ENCODE peak calls at places on chromosomes 5 and 9, in four cellular contexts. N is WTC11, A is HepG2, E is K562. C is an unnamed sample.

GRCh38 chr9:15915711-15916110 is 362.9 kb downstream of the CCDC171 start:
- DNase-seq in A (no peak), E (no peak), N (no peak), C (no peak)

GRCh38 chr9:137266589-137267453 is 10.7 kb upstream of the TOR4A start:
- DNase-seq in E (no peak), A (no peak), N (no peak), C (no peak)

GRCh38 chr9:127213859-127214258 is 50.7 kb upstream of the GARNL3 start:
- DNase-seq in A (no peak), N (no peak), E (no peak), C (no peak)

GRCh38 chr5:80204808-80205614 is 50.8 kb downstream of the SERINC5 start:
- DNase-seq in N (no peak), A (peak), E (peak), C (no peak)

GRCh38 chr9:110891760-110892159 is 146.5 kb downstream of the LPAR1 start:
- DNase-seq in N (no peak), A (no peak), E (no peak), C (no peak)

GRCh38 chr9:89669361-89669842 is 64.6 kb downstream of the GADD45G start:
- DNase-seq in E (no peak), N (no peak), A (peak), C (no peak)

GRCh38 chr5:147971472-147971871 is 65.1 kb upstream of the C5orf46 start:
- DNase-seq in N (no peak), A (no peak), E (no peak), C (no peak)

GRCh38 chr5:129271309-129271708 is 176.8 kb downstream of the ISOC1 start:
- DNase-seq in E (no peak), N (peak), A (no peak), C (no peak)

GRCh38 chr9:137224850-137225694 is at the start of gene CYSRT1:
- DNase-seq in E (no peak), N (peak), A (no peak), C (no peak)

GRCh38 chr9:128005938-128006337 is 25.1 kb upstream of the EEIG1 start:
- DNase-seq in A (peak), N (no peak), E (no peak), C (no peak)

GRCh38 chr5:68545636-68546325 is 330.2 kb downstream of the PIK3R1 start:
- DNase-seq in E (no peak), N (no peak), A (no peak), C (no peak)

GRCh38 chr9:17627641-17628040 is 48.8 kb downstream of the SH3GL2 start:
- DNase-seq in A (no peak), E (no peak), N (no peak), C (no peak)

GRCh38 chr5:132883261-132883834 is 9.9 kb downstream of the LEAP2 start:
- DNase-seq in E (peak), N (peak), A (peak), C (no peak)

GRCh38 chr9:99029083-99029482 is 75.8 kb upstream of the TGFBR1 start:
- DNase-seq in E (no peak), A (no peak), N (no peak), C (no peak)

GRCh38 chr5:168274416-168274815 is 17.0 kb upstream of the WWC1 start:
- DNase-seq in A (no peak), N (no peak), E (no peak), C (no peak)

GRCh38 chr5:17267099-17267498 is 49.7 kb downstream of the BASP1 start:
- DNase-seq in N (no peak), A (no peak), E (no peak), C (no peak)

GRCh38 chr9:115262477-115262876 is 144.5 kb upstream of the TNC start:
- DNase-seq in N (no peak), A (peak), E (no peak), C (no peak)

GRCh38 chr5:76608833-76609232 is 14.4 kb downstream of the F2RL2 start:
- DNase-seq in N (no peak), E (peak), A (no peak), C (no peak)

GRCh38 chr9:76067693-76068092 is 177.2 kb downstream of the PCSK5 start:
- DNase-seq in N (no peak), E (no peak), A (no peak), C (no peak)

GRCh38 chr9:18351216-18351615 is 122.7 kb upstream of the ADAMTSL1 start:
- DNase-seq in N (no peak), E (no peak), A (no peak), C (no peak)

GRCh38 chr9:72362680-72363139 is 2.3 kb downstream of the ZFAND5 start:
- DNase-seq in E (peak), A (peak), N (no peak), C (peak)

GRCh38 chr5:72460413-72460812 is 46.8 kb downstream of the ZNF366 start:
- DNase-seq in N (no peak), A (no peak), E (no peak), C (no peak)

GRCh38 chr5:50440651-50441478 is at the start of gene EMB:
- DNase-seq in N (peak), E (no peak), A (no peak), C (no peak)

GRCh38 chr9:95808001-95808400 is 67.5 kb upstream of the ERCC6L2 start:
- DNase-seq in E (no peak), A (no peak), N (no peak), C (no peak)

GRCh38 chr5:173880306-173880985 is 7.7 kb upstream of the CPEB4 start:
- DNase-seq in E (no peak), N (no peak), A (no peak), C (no peak)

GRCh38 chr5:82174128-82174918 is 103.8 kb downstream of the RPS23 start:
- DNase-seq in A (peak), E (peak), N (peak), C (peak)

GRCh38 chr5:145568581-145568980 is 266.6 kb downstream of the PRELID2 start:
- DNase-seq in A (no peak), N (no peak), E (no peak), C (no peak)

GRCh38 chr9:19876569-19877316 is 87.9 kb upstream of the SLC24A2 start:
- DNase-seq in N (no peak), E (no peak), A (no peak), C (no peak)

GRCh38 chr9:90870646-90871326 is 69.2 kb downstream of the SYK start:
- DNase-seq in N (no peak), E (peak), A (peak), C (peak)

GRCh38 chr5:95861221-95861857 is 38.8 kb upstream of the GLRX start:
- DNase-seq in E (no peak), N (no peak), A (peak), C (no peak)

GRCh38 chr9:2583308-2584013 is 38.1 kb upstream of the VLDLR start:
- DNase-seq in N (no peak), A (no peak), E (no peak), C (no peak)
- TF ChIP-seq ETV6 in N (no peak), A (no peak), E (no peak), C (no peak)

GRCh38 chr5:154366353-154366752 is 79.4 kb upstream of the SAP30L start:
- DNase-seq in A (peak), E (no peak), N (no peak), C (no peak)
- TF ChIP-seq ETV6 in A (no peak), E (no peak), N (no peak), C (no peak)

GRCh38 chr5:54360089-54360488 is 49.7 kb upstream of the ARL15 start:
- DNase-seq in A (no peak), N (no peak), E (no peak), C (no peak)
- TF ChIP-seq ETV6 in A (no peak), N (no peak), E (no peak), C (no peak)

GRCh38 chr5:53067641-53068040 is 41.9 kb downstream of the MOCS2 start:
- DNase-seq in E (no peak), A (no peak), N (no peak), C (no peak)

GRCh38 chr5:53073349-53073748 is 36.2 kb downstream of the MOCS2 start:
- DNase-seq in E (no peak), A (no peak), N (no peak), C (no peak)

GRCh38 chr5:53069626-53070025 is 39.9 kb downstream of the MOCS2 start:
- DNase-seq in A (no peak), E (no peak), N (no peak), C (no peak)

GRCh38 chr5:53071298-53071697 is 38.3 kb downstream of the MOCS2 start:
- DNase-seq in A (no peak), N (no peak), E (no peak), C (no peak)

GRCh38 chr5:53071738-53072137 is 37.8 kb downstream of the MOCS2 start:
- DNase-seq in E (no peak), A (no peak), N (no peak), C (no peak)
- TF ChIP-seq ETV6 in E (no peak), A (no peak), N (no peak), C (no peak)

GRCh38 chr5:39433838-39434237 is 9.1 kb upstream of the DAB2 start:
- DNase-seq in N (no peak), E (no peak), A (no peak), C (no peak)
- TF ChIP-seq ETV6 in N (no peak), E (no peak), A (no peak), C (no peak)

C was measured in GM12878.